ENCODE peak calls at places on chromosomes 6 and 20, in nine cellular contexts. One of them, this sample, is unnamed.

GRCh38 chr6:109783245-109783990 is 92.3 kb downstream of the FIG4 start:
- DNase-seq in GM13976: no peak
- DNase-seq in GM04503: no peak
- DNase-seq in AML-193: peak
- DNase-seq in testis: peak
- DNase-seq in HEK293T: no peak
- DNase-seq in hippocampal formation: no peak
- DNase-seq in stimulated activated CD8-positive, alpha-beta memory T cell treated with anti-CD3 and anti-CD28 coated beads, Interleukin-15, amount 100 ng/mL, for 48 hours: no peak
- DNase-seq in GM10248: no peak
- DNase-seq in this sample: no peak

GRCh38 chr6:155455766-155456165 is at the start of gene NOX3:
- DNase-seq in GM13976: no peak
- DNase-seq in GM04503: no peak
- DNase-seq in AML-193: no peak
- DNase-seq in testis: no peak
- DNase-seq in HEK293T: no peak
- DNase-seq in hippocampal formation: no peak
- DNase-seq in stimulated activated CD8-positive, alpha-beta memory T cell treated with anti-CD3 and anti-CD28 coated beads, Interleukin-15, amount 100 ng/mL, for 48 hours: no peak
- DNase-seq in GM10248: no peak
- DNase-seq in this sample: no peak

GRCh38 chr6:110357696-110358535 is at the start of gene METTL24:
- DNase-seq in GM13976: peak
- DNase-seq in GM04503: no peak
- DNase-seq in AML-193: no peak
- DNase-seq in testis: peak
- DNase-seq in HEK293T: peak
- DNase-seq in hippocampal formation: no peak
- DNase-seq in stimulated activated CD8-positive, alpha-beta memory T cell treated with anti-CD3 and anti-CD28 coated beads, Interleukin-15, amount 100 ng/mL, for 48 hours: no peak
- DNase-seq in GM10248: peak
- DNase-seq in this sample: peak

GRCh38 chr6:41546866-41547798 is 951 bp downstream of the FOXP4 start:
- DNase-seq in GM13976: peak
- DNase-seq in GM04503: no peak
- DNase-seq in AML-193: peak
- DNase-seq in testis: peak
- DNase-seq in HEK293T: peak
- DNase-seq in hippocampal formation: peak
- DNase-seq in stimulated activated CD8-positive, alpha-beta memory T cell treated with anti-CD3 and anti-CD28 coated beads, Interleukin-15, amount 100 ng/mL, for 48 hours: no peak
- DNase-seq in GM10248: peak
- DNase-seq in this sample: peak

GRCh38 chr20:4113996-4114603 is 98.7 kb upstream of the RNF24 start:
- DNase-seq in GM13976: no peak
- DNase-seq in GM04503: no peak
- DNase-seq in AML-193: no peak
- DNase-seq in testis: no peak
- DNase-seq in HEK293T: no peak
- DNase-seq in hippocampal formation: no peak
- DNase-seq in stimulated activated CD8-positive, alpha-beta memory T cell treated with anti-CD3 and anti-CD28 coated beads, Interleukin-15, amount 100 ng/mL, for 48 hours: no peak
- DNase-seq in GM10248: no peak
- DNase-seq in this sample: no peak

GRCh38 chr6:53934013-53934412 is 139.2 kb downstream of the LRRC1 start:
- DNase-seq in GM13976: no peak
- DNase-seq in GM04503: no peak
- DNase-seq in AML-193: no peak
- DNase-seq in testis: no peak
- DNase-seq in HEK293T: no peak
- DNase-seq in hippocampal formation: no peak
- DNase-seq in stimulated activated CD8-positive, alpha-beta memory T cell treated with anti-CD3 and anti-CD28 coated beads, Interleukin-15, amount 100 ng/mL, for 48 hours: no peak
- DNase-seq in GM10248: no peak
- DNase-seq in this sample: no peak

GRCh38 chr6:105748737-105749161 is 337.4 kb upstream of the PRDM1 start:
- DNase-seq in GM13976: no peak
- DNase-seq in GM04503: no peak
- DNase-seq in AML-193: peak
- DNase-seq in testis: no peak
- DNase-seq in HEK293T: no peak
- DNase-seq in hippocampal formation: no peak
- DNase-seq in stimulated activated CD8-positive, alpha-beta memory T cell treated with anti-CD3 and anti-CD28 coated beads, Interleukin-15, amount 100 ng/mL, for 48 hours: no peak
- DNase-seq in GM10248: no peak
- DNase-seq in this sample: no peak

GRCh38 chr20:50415031-50415515 is 95.1 kb upstream of the PTPN1 start:
- DNase-seq in GM13976: no peak
- DNase-seq in GM04503: no peak
- DNase-seq in AML-193: no peak
- DNase-seq in testis: peak
- DNase-seq in HEK293T: no peak
- DNase-seq in hippocampal formation: no peak
- DNase-seq in stimulated activated CD8-positive, alpha-beta memory T cell treated with anti-CD3 and anti-CD28 coated beads, Interleukin-15, amount 100 ng/mL, for 48 hours: no peak
- DNase-seq in GM10248: no peak
- DNase-seq in this sample: no peak

GRCh38 chr6:50708664-50709365 is 4.5 kb upstream of the TFAP2D start:
- DNase-seq in GM13976: no peak
- DNase-seq in GM04503: no peak
- DNase-seq in AML-193: no peak
- DNase-seq in testis: no peak
- DNase-seq in HEK293T: no peak
- DNase-seq in hippocampal formation: no peak
- DNase-seq in stimulated activated CD8-positive, alpha-beta memory T cell treated with anti-CD3 and anti-CD28 coated beads, Interleukin-15, amount 100 ng/mL, for 48 hours: no peak
- DNase-seq in GM10248: no peak
- DNase-seq in this sample: no peak

GRCh38 chr20:45283529-45284065 is 23.0 kb upstream of the RBPJL start:
- DNase-seq in GM13976: no peak
- DNase-seq in GM04503: no peak
- DNase-seq in AML-193: no peak
- DNase-seq in testis: no peak
- DNase-seq in HEK293T: no peak
- DNase-seq in hippocampal formation: no peak
- DNase-seq in stimulated activated CD8-positive, alpha-beta memory T cell treated with anti-CD3 and anti-CD28 coated beads, Interleukin-15, amount 100 ng/mL, for 48 hours: no peak
- DNase-seq in GM10248: no peak
- DNase-seq in this sample: no peak

GRCh38 chr6:143806282-143807102 is 36.6 kb upstream of the LTV1 start:
- DNase-seq in GM13976: peak
- DNase-seq in GM04503: no peak
- DNase-seq in AML-193: peak
- DNase-seq in testis: no peak
- DNase-seq in HEK293T: no peak
- DNase-seq in hippocampal formation: no peak
- DNase-seq in stimulated activated CD8-positive, alpha-beta memory T cell treated with anti-CD3 and anti-CD28 coated beads, Interleukin-15, amount 100 ng/mL, for 48 hours: peak
- DNase-seq in GM10248: peak
- DNase-seq in this sample: no peak

GRCh38 chr20:44502968-44503367 is 18.9 kb downstream of the SERINC3 start:
- DNase-seq in GM13976: no peak
- DNase-seq in GM04503: no peak
- DNase-seq in AML-193: no peak
- DNase-seq in testis: no peak
- DNase-seq in HEK293T: no peak
- DNase-seq in hippocampal formation: no peak
- DNase-seq in stimulated activated CD8-positive, alpha-beta memory T cell treated with anti-CD3 and anti-CD28 coated beads, Interleukin-15, amount 100 ng/mL, for 48 hours: no peak
- DNase-seq in GM10248: no peak
- DNase-seq in this sample: no peak

GRCh38 chr6:132365319-132365907 is 35.9 kb downstream of the MOXD1 start:
- DNase-seq in GM13976: peak
- DNase-seq in GM04503: no peak
- DNase-seq in AML-193: no peak
- DNase-seq in testis: no peak
- DNase-seq in HEK293T: peak
- DNase-seq in hippocampal formation: no peak
- DNase-seq in stimulated activated CD8-positive, alpha-beta memory T cell treated with anti-CD3 and anti-CD28 coated beads, Interleukin-15, amount 100 ng/mL, for 48 hours: no peak
- DNase-seq in GM10248: peak
- DNase-seq in this sample: no peak

GRCh38 chr6:42808492-42809483 is 26.9 kb downstream of the BICRAL start:
- DNase-seq in GM13976: no peak
- DNase-seq in GM04503: no peak
- DNase-seq in AML-193: no peak
- DNase-seq in testis: no peak
- DNase-seq in HEK293T: no peak
- DNase-seq in hippocampal formation: no peak
- DNase-seq in stimulated activated CD8-positive, alpha-beta memory T cell treated with anti-CD3 and anti-CD28 coated beads, Interleukin-15, amount 100 ng/mL, for 48 hours: no peak
- DNase-seq in GM10248: no peak
- DNase-seq in this sample: no peak

GRCh38 chr20:62284448-62284847 is 18.3 kb upstream of the ADRM1 start:
- DNase-seq in GM13976: no peak
- DNase-seq in GM04503: no peak
- DNase-seq in AML-193: no peak
- DNase-seq in testis: no peak
- DNase-seq in HEK293T: no peak
- DNase-seq in hippocampal formation: no peak
- DNase-seq in stimulated activated CD8-positive, alpha-beta memory T cell treated with anti-CD3 and anti-CD28 coated beads, Interleukin-15, amount 100 ng/mL, for 48 hours: no peak
- DNase-seq in GM10248: no peak
- DNase-seq in this sample: no peak

GRCh38 chr6:30767158-30767943 is 23.0 kb upstream of the IER3 start:
- DNase-seq in GM13976: peak
- DNase-seq in GM04503: no peak
- DNase-seq in AML-193: no peak
- DNase-seq in testis: no peak
- DNase-seq in HEK293T: no peak
- DNase-seq in hippocampal formation: no peak
- DNase-seq in stimulated activated CD8-positive, alpha-beta memory T cell treated with anti-CD3 and anti-CD28 coated beads, Interleukin-15, amount 100 ng/mL, for 48 hours: no peak
- DNase-seq in GM10248: peak
- DNase-seq in this sample: no peak

GRCh38 chr6:163338671-163339405 is 75.7 kb upstream of the QKI start:
- DNase-seq in GM13976: no peak
- DNase-seq in GM04503: peak
- DNase-seq in AML-193: no peak
- DNase-seq in testis: no peak
- DNase-seq in HEK293T: no peak
- DNase-seq in hippocampal formation: peak
- DNase-seq in stimulated activated CD8-positive, alpha-beta memory T cell treated with anti-CD3 and anti-CD28 coated beads, Interleukin-15, amount 100 ng/mL, for 48 hours: no peak
- DNase-seq in GM10248: no peak
- DNase-seq in this sample: no peak

GRCh38 chr6:138818496-138819194 is 22.8 kb downstream of the ECT2L start:
- DNase-seq in GM13976: peak
- DNase-seq in GM04503: no peak
- DNase-seq in AML-193: peak
- DNase-seq in testis: no peak
- DNase-seq in HEK293T: no peak
- DNase-seq in hippocampal formation: no peak
- DNase-seq in stimulated activated CD8-positive, alpha-beta memory T cell treated with anti-CD3 and anti-CD28 coated beads, Interleukin-15, amount 100 ng/mL, for 48 hours: no peak
- DNase-seq in GM10248: peak
- DNase-seq in this sample: no peak

GRCh38 chr20:36098364-36098763 is 56.2 kb upstream of the EPB41L1 start:
- DNase-seq in GM13976: no peak
- DNase-seq in GM04503: no peak
- DNase-seq in AML-193: peak
- DNase-seq in testis: peak
- DNase-seq in HEK293T: no peak
- DNase-seq in hippocampal formation: no peak
- DNase-seq in stimulated activated CD8-positive, alpha-beta memory T cell treated with anti-CD3 and anti-CD28 coated beads, Interleukin-15, amount 100 ng/mL, for 48 hours: no peak
- DNase-seq in GM10248: no peak
- DNase-seq in this sample: no peak

GRCh38 chr6:118746100-118746874 is 94.9 kb upstream of the CEP85L start:
- DNase-seq in GM13976: no peak
- DNase-seq in GM04503: no peak
- DNase-seq in AML-193: peak
- DNase-seq in testis: no peak
- DNase-seq in HEK293T: no peak
- DNase-seq in hippocampal formation: peak
- DNase-seq in stimulated activated CD8-positive, alpha-beta memory T cell treated with anti-CD3 and anti-CD28 coated beads, Interleukin-15, amount 100 ng/mL, for 48 hours: no peak
- DNase-seq in GM10248: no peak
- DNase-seq in this sample: no peak

GRCh38 chr6:132147530-132148011 is 196.4 kb upstream of the CCN2 start:
- DNase-seq in GM13976: no peak
- DNase-seq in GM04503: peak
- DNase-seq in AML-193: no peak
- DNase-seq in testis: no peak
- DNase-seq in HEK293T: no peak
- DNase-seq in hippocampal formation: no peak
- DNase-seq in stimulated activated CD8-positive, alpha-beta memory T cell treated with anti-CD3 and anti-CD28 coated beads, Interleukin-15, amount 100 ng/mL, for 48 hours: no peak
- DNase-seq in GM10248: no peak
- DNase-seq in this sample: no peak

GRCh38 chr6:107361568-107362270 is 97.6 kb downstream of the PDSS2 start:
- DNase-seq in GM13976: no peak
- DNase-seq in GM04503: peak
- DNase-seq in AML-193: no peak
- DNase-seq in testis: no peak
- DNase-seq in HEK293T: no peak
- DNase-seq in hippocampal formation: no peak
- DNase-seq in stimulated activated CD8-positive, alpha-beta memory T cell treated with anti-CD3 and anti-CD28 coated beads, Interleukin-15, amount 100 ng/mL, for 48 hours: no peak
- DNase-seq in GM10248: no peak
- DNase-seq in this sample: no peak

GRCh38 chr6:149884215-149884614 is 13.7 kb downstream of the RAET1E start:
- DNase-seq in GM13976: no peak
- DNase-seq in GM04503: no peak
- DNase-seq in AML-193: no peak
- DNase-seq in testis: peak
- DNase-seq in HEK293T: no peak
- DNase-seq in hippocampal formation: no peak
- DNase-seq in stimulated activated CD8-positive, alpha-beta memory T cell treated with anti-CD3 and anti-CD28 coated beads, Interleukin-15, amount 100 ng/mL, for 48 hours: no peak
- DNase-seq in GM10248: no peak
- DNase-seq in this sample: no peak

GRCh38 chr6:152094992-152095592 is 287.6 kb downstream of the ESR1 start:
- DNase-seq in GM13976: no peak
- DNase-seq in GM04503: peak
- DNase-seq in AML-193: peak
- DNase-seq in testis: peak
- DNase-seq in HEK293T: peak
- DNase-seq in hippocampal formation: no peak
- DNase-seq in stimulated activated CD8-positive, alpha-beta memory T cell treated with anti-CD3 and anti-CD28 coated beads, Interleukin-15, amount 100 ng/mL, for 48 hours: peak
- DNase-seq in GM10248: no peak
- DNase-seq in this sample: no peak

GRCh38 chr20:11117808-11118528 is 444.2 kb upstream of the JAG1 start:
- DNase-seq in GM13976: no peak
- DNase-seq in GM04503: no peak
- DNase-seq in AML-193: no peak
- DNase-seq in testis: no peak
- DNase-seq in HEK293T: no peak
- DNase-seq in hippocampal formation: no peak
- DNase-seq in stimulated activated CD8-positive, alpha-beta memory T cell treated with anti-CD3 and anti-CD28 coated beads, Interleukin-15, amount 100 ng/mL, for 48 hours: no peak
- DNase-seq in GM10248: no peak
- DNase-seq in this sample: no peak

GRCh38 chr6:112253842-112254816 is at the start of gene LAMA4:
- DNase-seq in GM13976: peak
- DNase-seq in GM04503: no peak
- DNase-seq in AML-193: no peak
- DNase-seq in testis: peak
- DNase-seq in HEK293T: peak
- DNase-seq in hippocampal formation: peak
- DNase-seq in stimulated activated CD8-positive, alpha-beta memory T cell treated with anti-CD3 and anti-CD28 coated beads, Interleukin-15, amount 100 ng/mL, for 48 hours: no peak
- DNase-seq in GM10248: peak
- DNase-seq in this sample: peak

GRCh38 chr20:8428988-8429387 is 296.9 kb downstream of the PLCB1 start:
- DNase-seq in GM13976: no peak
- DNase-seq in GM04503: no peak
- DNase-seq in AML-193: no peak
- DNase-seq in testis: no peak
- DNase-seq in HEK293T: no peak
- DNase-seq in hippocampal formation: no peak
- DNase-seq in stimulated activated CD8-positive, alpha-beta memory T cell treated with anti-CD3 and anti-CD28 coated beads, Interleukin-15, amount 100 ng/mL, for 48 hours: peak
- DNase-seq in GM10248: no peak
- DNase-seq in this sample: no peak

GRCh38 chr6:19691465-19692167 is 145.6 kb upstream of the ID4 start:
- DNase-seq in GM13976: no peak
- DNase-seq in GM04503: no peak
- DNase-seq in AML-193: no peak
- DNase-seq in testis: peak
- DNase-seq in HEK293T: no peak
- DNase-seq in hippocampal formation: peak
- DNase-seq in stimulated activated CD8-positive, alpha-beta memory T cell treated with anti-CD3 and anti-CD28 coated beads, Interleukin-15, amount 100 ng/mL, for 48 hours: no peak
- DNase-seq in GM10248: no peak
- DNase-seq in this sample: peak

GRCh38 chr6:37059344-37060194 is 54.1 kb downstream of the FGD2 start:
- DNase-seq in GM13976: no peak
- DNase-seq in GM04503: peak
- DNase-seq in AML-193: peak
- DNase-seq in testis: peak
- DNase-seq in HEK293T: peak
- DNase-seq in hippocampal formation: peak
- DNase-seq in stimulated activated CD8-positive, alpha-beta memory T cell treated with anti-CD3 and anti-CD28 coated beads, Interleukin-15, amount 100 ng/mL, for 48 hours: no peak
- DNase-seq in GM10248: no peak
- DNase-seq in this sample: no peak

GRCh38 chr6:36545767-36546663 is 1.3 kb downstream of the STK38 start:
- DNase-seq in GM13976: peak
- DNase-seq in GM04503: no peak
- DNase-seq in AML-193: peak
- DNase-seq in testis: peak
- DNase-seq in HEK293T: no peak
- DNase-seq in hippocampal formation: peak
- DNase-seq in stimulated activated CD8-positive, alpha-beta memory T cell treated with anti-CD3 and anti-CD28 coated beads, Interleukin-15, amount 100 ng/mL, for 48 hours: peak
- DNase-seq in GM10248: no peak
- DNase-seq in this sample: peak

GRCh38 chr20:64155258-64156135 is 8.8 kb upstream of the MYT1 start:
- DNase-seq in GM13976: no peak
- DNase-seq in GM04503: no peak
- DNase-seq in AML-193: no peak
- DNase-seq in testis: no peak
- DNase-seq in HEK293T: no peak
- DNase-seq in hippocampal formation: no peak
- DNase-seq in stimulated activated CD8-positive, alpha-beta memory T cell treated with anti-CD3 and anti-CD28 coated beads, Interleukin-15, amount 100 ng/mL, for 48 hours: no peak
- DNase-seq in GM10248: no peak
- DNase-seq in this sample: no peak

This sample was measured in frontal cortex.